ENCODE peak calls at places on chromosome 18, in six cellular contexts. One of them, this sample, is unnamed.

GRCh38 chr18:80190311-80190710 is 57.0 kb downstream of the PARD6G start:
- DNase-seq in fibroblast of pulmonary artery: no peak
- DNase-seq in MCF 10A: no peak
- DNase-seq in CD4-positive, alpha-beta T cell: no peak
- DNase-seq in endothelial cell: no peak
- DNase-seq in H9: no peak
- DNase-seq in this sample: no peak

GRCh38 chr18:74476154-74476553 is 19.0 kb upstream of the DIPK1C start:
- DNase-seq in fibroblast of pulmonary artery: peak; percentile 36
- DNase-seq in MCF 10A: peak; percentile 18
- DNase-seq in CD4-positive, alpha-beta T cell: no peak
- DNase-seq in endothelial cell: peak; percentile 73
- DNase-seq in H9: peak; percentile 55
- DNase-seq in this sample: no peak

GRCh38 chr18:66495844-66496243 is 108.0 kb downstream of the CDH19 start:
- DNase-seq in fibroblast of pulmonary artery: peak; percentile 30
- DNase-seq in MCF 10A: peak; percentile 81
- DNase-seq in CD4-positive, alpha-beta T cell: no peak
- DNase-seq in endothelial cell: peak; percentile 85
- DNase-seq in H9: peak; percentile 69
- DNase-seq in this sample: no peak

GRCh38 chr18:78584167-78585022 is 395.2 kb upstream of the SALL3 start:
- DNase-seq in fibroblast of pulmonary artery: no peak
- DNase-seq in MCF 10A: no peak
- DNase-seq in CD4-positive, alpha-beta T cell: no peak
- DNase-seq in endothelial cell: no peak
- DNase-seq in H9: no peak
- DNase-seq in this sample: no peak

GRCh38 chr18:77108001-77108692 is 24.4 kb downstream of the MBP start:
- DNase-seq in fibroblast of pulmonary artery: peak; percentile 88
- DNase-seq in MCF 10A: no peak
- DNase-seq in CD4-positive, alpha-beta T cell: no peak
- DNase-seq in endothelial cell: no peak
- DNase-seq in H9: no peak
- DNase-seq in this sample: peak; percentile 39

GRCh38 chr18:51153659-51154371 is 43.7 kb downstream of the MEX3C start:
- DNase-seq in fibroblast of pulmonary artery: no peak
- DNase-seq in MCF 10A: no peak
- DNase-seq in CD4-positive, alpha-beta T cell: peak; percentile 25
- DNase-seq in endothelial cell: no peak
- DNase-seq in H9: no peak
- DNase-seq in this sample: peak; percentile 73

GRCh38 chr18:46169464-46169941 is 65.3 kb downstream of the HAUS1 start:
- DNase-seq in fibroblast of pulmonary artery: peak; percentile 75
- DNase-seq in MCF 10A: peak; percentile 59
- DNase-seq in CD4-positive, alpha-beta T cell: no peak
- DNase-seq in endothelial cell: no peak
- DNase-seq in H9: no peak
- DNase-seq in this sample: no peak

GRCh38 chr18:68769423-68769822 is 28.5 kb upstream of the CCDC102B start:
- DNase-seq in fibroblast of pulmonary artery: peak; percentile 76
- DNase-seq in MCF 10A: peak; percentile 24
- DNase-seq in CD4-positive, alpha-beta T cell: no peak
- DNase-seq in endothelial cell: no peak
- DNase-seq in H9: no peak
- DNase-seq in this sample: no peak

DNA sequence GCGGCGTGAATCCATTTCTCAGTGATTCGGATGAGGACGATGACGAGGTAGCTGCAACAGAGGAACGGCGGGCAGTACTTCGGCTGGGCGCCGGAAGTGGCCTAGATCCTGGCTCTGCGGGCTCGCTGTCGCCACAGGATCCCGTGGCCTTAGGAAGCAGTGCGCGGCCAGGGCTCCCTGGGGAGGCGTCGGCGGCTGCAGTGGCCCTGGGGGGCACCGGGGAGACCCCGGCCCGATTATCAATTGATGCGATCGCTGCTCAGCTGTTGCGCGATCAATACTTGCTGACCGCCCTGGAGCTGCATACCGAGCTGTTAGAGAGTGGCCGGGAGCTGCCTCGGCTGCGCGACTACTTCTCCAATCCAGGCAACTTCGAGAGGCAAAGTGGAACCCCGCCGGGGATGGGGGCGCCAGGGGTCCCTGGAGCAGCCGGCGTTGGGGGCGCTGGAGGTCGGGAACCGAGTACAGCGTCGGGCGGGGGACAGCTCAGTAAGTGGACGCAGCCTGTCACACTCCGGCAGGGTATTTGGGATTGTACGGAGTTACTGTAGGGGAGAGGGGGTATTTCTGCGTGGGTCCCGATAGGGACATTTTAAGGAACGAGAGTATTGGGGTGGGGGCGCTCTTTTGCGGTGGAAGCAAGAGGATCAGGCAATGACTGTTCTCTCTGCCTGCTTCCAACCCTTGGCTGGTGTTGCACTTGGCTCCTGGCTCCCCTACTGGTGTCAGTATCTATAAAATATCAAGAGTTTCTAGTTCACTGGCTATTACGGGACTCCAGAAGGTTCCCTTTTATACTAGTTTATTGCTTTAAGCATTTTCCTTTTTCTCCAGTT is 706 bp downstream of the RELCH start:
- DNase-seq in fibroblast of pulmonary artery: no peak
- DNase-seq in MCF 10A: peak; percentile 33
- DNase-seq in CD4-positive, alpha-beta T cell: no peak
- DNase-seq in endothelial cell: peak; percentile 21
- DNase-seq in H9: peak; percentile 41
- DNase-seq in this sample: peak; percentile 25
- TF ChIP-seq CTCF in fibroblast of pulmonary artery: peak; percentile 24
- TF ChIP-seq CTCF in MCF 10A: no peak
- TF ChIP-seq CTCF in CD4-positive, alpha-beta T cell: no peak
- TF ChIP-seq CTCF in endothelial cell: no peak
- TF ChIP-seq CTCF in H9: peak; percentile 32
- TF ChIP-seq CTCF in this sample: peak; percentile 16

GRCh38 chr18:6921571-6921970 is 192.1 kb downstream of the ARHGAP28 start:
- DNase-seq in fibroblast of pulmonary artery: no peak
- DNase-seq in MCF 10A: no peak
- DNase-seq in CD4-positive, alpha-beta T cell: no peak
- DNase-seq in endothelial cell: no peak
- DNase-seq in H9: no peak
- DNase-seq in this sample: no peak
- TF ChIP-seq CTCF in fibroblast of pulmonary artery: no peak
- TF ChIP-seq CTCF in MCF 10A: no peak
- TF ChIP-seq CTCF in CD4-positive, alpha-beta T cell: no peak
- TF ChIP-seq CTCF in endothelial cell: no peak
- TF ChIP-seq CTCF in H9: no peak
- TF ChIP-seq CTCF in this sample: no peak

GRCh38 chr18:47772374-47773248 is 157.8 kb downstream of the SMAD2 start:
- DNase-seq in fibroblast of pulmonary artery: peak; percentile 77
- DNase-seq in MCF 10A: peak; percentile 83
- DNase-seq in CD4-positive, alpha-beta T cell: peak; percentile 27
- DNase-seq in endothelial cell: peak; percentile 84
- DNase-seq in H9: peak; percentile 91
- DNase-seq in this sample: peak; percentile 54
- TF ChIP-seq CTCF in fibroblast of pulmonary artery: peak; percentile 98
- TF ChIP-seq CTCF in MCF 10A: peak; percentile 93
- TF ChIP-seq CTCF in CD4-positive, alpha-beta T cell: peak; percentile 91
- TF ChIP-seq CTCF in endothelial cell: peak; percentile 93
- TF ChIP-seq CTCF in H9: peak; percentile 95
- TF ChIP-seq CTCF in this sample: peak; percentile 92

GRCh38 chr18:48607049-48607984 is 68.5 kb downstream of the CTIF start:
- DNase-seq in fibroblast of pulmonary artery: peak; percentile 88
- DNase-seq in MCF 10A: peak; percentile 43
- DNase-seq in CD4-positive, alpha-beta T cell: no peak
- DNase-seq in endothelial cell: no peak
- DNase-seq in H9: no peak
- DNase-seq in this sample: no peak
- TF ChIP-seq CTCF in fibroblast of pulmonary artery: no peak
- TF ChIP-seq CTCF in MCF 10A: no peak
- TF ChIP-seq CTCF in CD4-positive, alpha-beta T cell: no peak
- TF ChIP-seq CTCF in endothelial cell: no peak
- TF ChIP-seq CTCF in H9: no peak
- TF ChIP-seq CTCF in this sample: no peak

DNA sequence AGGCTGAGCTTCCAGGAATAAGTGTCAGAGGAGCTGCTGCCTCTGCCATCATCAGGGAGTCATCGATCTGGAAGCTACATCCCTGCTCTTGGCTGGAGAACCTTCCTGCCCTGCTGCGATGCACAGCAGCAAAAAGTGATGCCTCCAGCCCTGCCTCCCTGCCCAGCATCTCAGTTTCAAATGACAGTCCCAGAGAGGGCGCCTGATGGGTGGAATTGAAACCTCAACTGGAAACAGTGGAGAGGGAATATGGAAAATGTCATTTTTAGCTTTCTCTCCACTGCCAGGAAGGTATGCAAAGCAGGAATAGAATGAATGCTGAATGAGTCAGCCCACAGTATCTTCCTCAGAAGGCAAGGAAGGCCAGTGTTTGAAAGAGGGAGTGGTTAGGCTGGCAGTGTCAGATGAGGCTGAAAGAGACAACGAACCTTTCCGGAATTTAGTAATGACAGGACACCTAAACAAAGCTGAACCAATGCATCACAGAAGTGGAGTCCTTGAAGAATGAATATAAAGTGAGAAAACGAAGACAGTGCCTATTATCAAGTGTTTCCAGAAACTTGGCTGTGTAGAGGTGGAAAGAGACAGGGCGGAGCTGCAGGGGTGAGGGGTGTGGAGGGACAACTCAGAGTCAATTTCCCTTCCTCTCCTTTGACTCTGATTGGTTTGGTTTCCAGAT is 153.9 kb upstream of the NDUFV2 start:
- DNase-seq in fibroblast of pulmonary artery: peak; percentile 79
- DNase-seq in MCF 10A: peak; percentile 76
- DNase-seq in CD4-positive, alpha-beta T cell: no peak
- DNase-seq in endothelial cell: no peak
- DNase-seq in H9: no peak
- DNase-seq in this sample: no peak
- TF ChIP-seq CTCF in fibroblast of pulmonary artery: no peak
- TF ChIP-seq CTCF in MCF 10A: no peak
- TF ChIP-seq CTCF in CD4-positive, alpha-beta T cell: no peak
- TF ChIP-seq CTCF in endothelial cell: no peak
- TF ChIP-seq CTCF in H9: no peak
- TF ChIP-seq CTCF in this sample: no peak

DNA sequence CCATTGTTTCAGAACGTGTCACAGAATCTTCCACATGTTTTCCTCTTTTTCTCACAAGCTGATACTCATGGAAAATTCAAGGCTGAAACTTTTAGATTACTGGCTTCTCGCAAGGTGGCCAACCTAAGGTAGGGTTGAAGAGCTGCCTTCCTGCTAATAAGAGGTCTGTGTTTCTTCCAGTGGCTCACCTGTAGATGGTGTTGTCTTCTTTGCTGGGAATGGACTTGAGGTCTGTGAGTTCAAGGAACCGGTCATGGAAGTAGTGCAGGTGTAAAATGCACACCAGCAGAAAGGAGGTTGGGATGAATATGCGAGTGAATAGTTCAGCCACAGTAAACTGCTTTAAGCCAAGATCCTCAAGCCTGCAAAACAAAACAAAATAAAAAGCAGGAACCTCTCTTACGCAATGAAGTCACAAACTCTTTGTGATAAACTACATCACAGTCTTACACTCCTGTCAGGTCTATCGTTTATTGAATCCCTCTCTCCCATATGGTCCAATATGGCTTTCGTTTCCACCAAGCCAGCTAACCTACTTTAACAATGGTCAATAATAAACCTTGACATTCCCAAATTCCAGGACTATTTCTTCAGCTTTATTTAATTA is 258.9 kb downstream of the NAPG start:
- DNase-seq in fibroblast of pulmonary artery: no peak
- DNase-seq in MCF 10A: no peak
- DNase-seq in CD4-positive, alpha-beta T cell: no peak
- DNase-seq in endothelial cell: no peak
- DNase-seq in H9: no peak
- DNase-seq in this sample: no peak
- TF ChIP-seq CTCF in fibroblast of pulmonary artery: no peak
- TF ChIP-seq CTCF in MCF 10A: no peak
- TF ChIP-seq CTCF in CD4-positive, alpha-beta T cell: no peak
- TF ChIP-seq CTCF in endothelial cell: no peak
- TF ChIP-seq CTCF in H9: peak; percentile 33
- TF ChIP-seq CTCF in this sample: no peak

GRCh38 chr18:13442451-13442850 is 223.9 kb downstream of the LDLRAD4 start:
- DNase-seq in fibroblast of pulmonary artery: no peak
- DNase-seq in MCF 10A: no peak
- DNase-seq in CD4-positive, alpha-beta T cell: no peak
- DNase-seq in endothelial cell: no peak
- DNase-seq in H9: no peak
- DNase-seq in this sample: no peak
- TF ChIP-seq CTCF in fibroblast of pulmonary artery: no peak
- TF ChIP-seq CTCF in MCF 10A: no peak
- TF ChIP-seq CTCF in CD4-positive, alpha-beta T cell: no peak
- TF ChIP-seq CTCF in endothelial cell: no peak
- TF ChIP-seq CTCF in H9: no peak
- TF ChIP-seq CTCF in this sample: no peak

GRCh38 chr18:37470986-37471385 is 94.6 kb downstream of the CELF4 start:
- DNase-seq in fibroblast of pulmonary artery: no peak
- DNase-seq in MCF 10A: no peak
- DNase-seq in CD4-positive, alpha-beta T cell: no peak
- DNase-seq in endothelial cell: no peak
- DNase-seq in H9: no peak
- DNase-seq in this sample: no peak

GRCh38 chr18:37471619-37472018 is 94.0 kb downstream of the CELF4 start:
- DNase-seq in fibroblast of pulmonary artery: no peak
- DNase-seq in MCF 10A: no peak
- DNase-seq in CD4-positive, alpha-beta T cell: no peak
- DNase-seq in endothelial cell: no peak
- DNase-seq in H9: no peak
- DNase-seq in this sample: no peak

GRCh38 chr18:37481058-37481457 is 84.5 kb downstream of the CELF4 start:
- DNase-seq in fibroblast of pulmonary artery: peak; percentile 39
- DNase-seq in MCF 10A: no peak
- DNase-seq in CD4-positive, alpha-beta T cell: no peak
- DNase-seq in endothelial cell: no peak
- DNase-seq in H9: no peak
- DNase-seq in this sample: no peak

GRCh38 chr18:37476611-37477295 is 88.8 kb downstream of the CELF4 start:
- DNase-seq in fibroblast of pulmonary artery: no peak
- DNase-seq in MCF 10A: no peak
- DNase-seq in CD4-positive, alpha-beta T cell: no peak
- DNase-seq in endothelial cell: no peak
- DNase-seq in H9: no peak
- DNase-seq in this sample: no peak

GRCh38 chr18:37476182-37476581 is 89.4 kb downstream of the CELF4 start:
- DNase-seq in fibroblast of pulmonary artery: no peak
- DNase-seq in MCF 10A: peak; percentile 56
- DNase-seq in CD4-positive, alpha-beta T cell: no peak
- DNase-seq in endothelial cell: peak; percentile 63
- DNase-seq in H9: peak; percentile 69
- DNase-seq in this sample: no peak
- TF ChIP-seq CTCF in fibroblast of pulmonary artery: peak; percentile 58
- TF ChIP-seq CTCF in MCF 10A: peak; percentile 30
- TF ChIP-seq CTCF in CD4-positive, alpha-beta T cell: no peak
- TF ChIP-seq CTCF in endothelial cell: peak; percentile 90
- TF ChIP-seq CTCF in H9: peak; percentile 91
- TF ChIP-seq CTCF in this sample: no peak

This sample was measured in natural killer cell.